ENCODE peak calls at places on chromosomes 3 and 15, in six cellular contexts. L is endothelial cell of umbilical vein, G is GM12878, R is GM12892, N is esophagus muscularis mucosa, O is GM23338. I is an unnamed sample.
A peak's percentile ranks its signal among the peaks of the same experiment; 100 is the strongest.

GRCh38 chr3:194443911-194444310 is 42.9 kb downstream of the ATP13A3 start:
- DNase-seq in G (no peak), O (no peak), N (no peak), R (no peak), L (no peak), I (no peak)

GRCh38 chr15:89818287-89818686 is 3.6 kb upstream of the ANPEP start:
- DNase-seq in R (no peak), N (no peak), L (peak; percentile 55), O (no peak), G (no peak), I (no peak)

GRCh38 chr3:123027292-123028232 is at the start of gene SEMA5B:
- DNase-seq in G (no peak), L (peak; percentile 28), R (peak; percentile 51), O (peak; percentile 92), N (no peak), I (peak; percentile 54)

GRCh38 chr3:179158336-179159039 is 10.3 kb downstream of the PIK3CA start:
- DNase-seq in O (no peak), R (no peak), L (no peak), G (no peak), N (no peak), I (no peak)

GRCh38 chr3:42493798-42494151 is 8.7 kb upstream of the VIPR1 start:
- DNase-seq in L (no peak), N (no peak), G (no peak), R (no peak), O (no peak), I (no peak)

GRCh38 chr3:52897130-52898109 is at the start of gene STIMATE:
- DNase-seq in R (peak; percentile 96), O (peak; percentile 95), L (peak; percentile 84), N (no peak), G (no peak), I (peak; percentile 95)

GRCh38 chr15:80779658-80780415 is 667 bp downstream of the CEMIP start:
- DNase-seq in R (no peak), L (peak; percentile 19), O (peak; percentile 63), N (no peak), G (no peak), I (no peak)

GRCh38 chr15:95994418-95994817 is 336.1 kb upstream of the NR2F2 start:
- DNase-seq in R (no peak), O (no peak), L (no peak), N (no peak), G (no peak), I (no peak)

GRCh38 chr15:67241132-67241855 is 13.2 kb downstream of the AAGAB start:
- DNase-seq in G (peak; percentile 80), N (no peak), L (no peak), R (peak; percentile 41), O (peak; percentile 8), I (peak; percentile 47)

GRCh38 chr3:29335438-29335837 is 54.6 kb downstream of the RBMS3 start:
- DNase-seq in N (no peak), O (peak; percentile 45), R (no peak), L (peak; percentile 92), G (no peak), I (no peak)

GRCh38 chr3:34213481-34213880 is 415.1 kb downstream of the PDCD6IP start:
- DNase-seq in R (no peak), L (peak; percentile 11), G (no peak), O (peak; percentile 5), N (no peak), I (no peak)

GRCh38 chr15:73691398-73691797 is 7.2 kb downstream of the CD276 start:
- DNase-seq in L (peak; percentile 25), N (no peak), G (no peak), R (no peak), O (peak; percentile 84), I (no peak)

GRCh38 chr3:64257096-64257755 is 32.0 kb upstream of the PRICKLE2 start:
- DNase-seq in R (no peak), O (no peak), L (no peak), N (no peak), G (no peak), I (no peak)

GRCh38 chr15:51776952-51777574 is 25.7 kb downstream of the TMOD2 start:
- DNase-seq in L (peak; percentile 80), G (peak; percentile 43), R (peak; percentile 30), O (peak; percentile 87), N (peak; percentile 95), I (peak; percentile 34)

GRCh38 chr15:77774350-77774749 is 141.6 kb upstream of the LINGO1 start:
- DNase-seq in R (no peak), L (no peak), G (no peak), O (no peak), N (no peak), I (no peak)
- TF ChIP-seq POLR2AphosphoS5 in R (no peak), L (no peak), G (no peak), O (no peak), N (no peak), I (no peak)

DNA sequence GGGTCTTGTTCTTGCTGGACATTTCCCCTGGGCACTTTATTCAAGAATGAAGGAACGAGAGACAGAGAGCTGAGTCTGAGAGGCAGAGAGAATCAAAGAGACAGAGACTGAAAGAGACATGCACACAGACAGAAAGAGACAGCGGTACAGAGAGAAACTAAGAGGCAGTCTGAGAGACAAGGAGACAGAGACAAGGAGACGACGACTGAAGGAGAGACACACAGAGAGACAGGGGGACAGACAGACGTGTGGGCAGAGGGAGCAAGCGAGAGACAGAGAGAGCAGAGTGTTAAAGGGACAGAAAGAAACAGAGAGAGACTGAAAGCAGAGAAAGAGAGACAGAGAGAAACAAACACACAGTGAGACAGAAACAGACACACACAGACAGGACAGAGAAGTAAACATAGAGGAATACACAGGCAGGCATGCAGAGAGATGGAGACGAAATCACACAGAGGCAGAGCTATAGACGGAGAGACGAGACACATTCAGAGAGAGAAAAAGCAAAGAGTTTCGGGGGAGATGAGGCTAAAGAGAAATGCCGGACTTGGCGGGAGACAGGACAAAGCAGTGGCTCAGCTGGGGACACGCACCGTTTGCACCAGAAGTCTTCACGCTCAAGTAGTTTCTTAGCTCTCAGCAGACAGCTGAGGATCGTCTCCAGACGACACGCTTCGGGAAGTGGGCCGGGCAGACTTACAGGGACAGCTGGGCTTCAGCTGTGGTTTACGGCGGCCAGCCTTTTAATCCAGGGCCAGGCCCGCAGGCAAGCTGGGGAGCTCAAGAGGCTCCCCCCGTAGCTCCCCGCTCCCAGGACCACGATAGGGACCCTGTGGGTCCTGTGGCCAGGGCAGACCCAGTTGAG is 56.0 kb upstream of the DLG1 start:
- DNase-seq in O (no peak), L (no peak), G (peak; percentile 11), R (peak; percentile 32), N (no peak), I (no peak)
- TF ChIP-seq POLR2AphosphoS5 in O (no peak), L (no peak), G (no peak), R (no peak), N (peak; percentile 32), I (no peak)

GRCh38 chr3:129185774-129186173 is 2.1 kb upstream of the CNBP start:
- DNase-seq in G (no peak), R (no peak), N (no peak), L (no peak), O (no peak), I (no peak)

GRCh38 chr3:129184396-129184656 is 630 bp upstream of the CNBP start:
- DNase-seq in G (no peak), N (no peak), R (peak; percentile 23), L (no peak), O (peak; percentile 34), I (no peak)

GRCh38 chr3:129181834-129182233 is 1.9 kb downstream of the CNBP start:
- DNase-seq in G (no peak), O (peak; percentile 33), N (no peak), L (no peak), R (no peak), I (no peak)

GRCh38 chr3:129182390-129183180 is 1.1 kb downstream of the CNBP start:
- DNase-seq in N (no peak), G (no peak), L (peak; percentile 52), R (no peak), O (peak; percentile 63), I (no peak)

GRCh38 chr3:129183569-129184395 is at the start of gene CNBP:
- DNase-seq in R (peak; percentile 95), O (peak; percentile 95), G (peak; percentile 65), L (peak; percentile 95), N (peak; percentile 97), I (peak; percentile 93)
- TF ChIP-seq POLR2AphosphoS5 in R (peak; percentile 91), O (peak; percentile 94), G (peak; percentile 96), L (peak; percentile 98), N (peak; percentile 99), I (peak; percentile 93)

DNA sequence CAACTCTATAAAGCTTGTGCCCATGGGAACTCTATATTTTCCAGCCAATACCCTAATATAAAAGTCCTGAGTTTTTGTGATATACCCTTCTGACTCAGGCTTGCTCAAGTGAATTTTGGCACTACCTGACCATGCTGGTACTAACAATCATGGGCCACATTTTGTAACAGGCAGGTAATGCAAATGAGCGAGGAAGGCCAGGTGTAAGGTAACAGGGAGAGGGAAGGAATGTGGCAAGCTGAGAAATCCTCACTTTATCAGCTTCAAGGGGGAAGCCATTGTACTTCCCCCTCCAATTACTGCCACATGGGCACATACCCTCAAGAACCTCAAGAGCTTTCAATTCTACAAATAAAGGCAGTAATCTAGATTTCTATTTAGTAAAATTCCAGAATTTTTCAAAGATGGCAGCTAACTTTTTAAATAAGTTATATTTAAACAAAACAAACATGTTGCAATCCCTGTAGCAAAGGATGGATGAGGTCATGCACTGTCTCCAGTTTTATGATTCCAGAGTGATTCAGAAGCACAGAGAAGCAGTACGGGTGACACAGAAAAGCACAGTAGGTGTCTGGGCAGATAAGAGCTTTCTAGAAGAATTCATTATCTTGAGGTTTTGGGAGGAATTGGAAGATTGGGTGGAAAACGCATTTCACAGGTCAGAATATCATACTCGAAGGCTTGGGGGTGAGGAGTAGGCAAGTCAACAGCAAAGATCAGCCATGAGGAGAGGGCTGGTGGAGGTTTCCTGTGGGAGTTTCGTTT is 87.6 kb downstream of the FOXP1 start:
- DNase-seq in G (no peak), O (peak; percentile 75), L (no peak), R (no peak), N (no peak), I (no peak)
- TF ChIP-seq POLR2AphosphoS5 in G (no peak), O (no peak), L (no peak), R (no peak), N (no peak), I (no peak)

GRCh38 chr15:93929375-93930094 is 301.8 kb upstream of the MCTP2 start:
- DNase-seq in G (no peak), L (no peak), R (no peak), O (peak; percentile 14), N (no peak), I (no peak)
- TF ChIP-seq POLR2AphosphoS5 in G (no peak), L (no peak), R (no peak), O (no peak), N (peak; percentile 19), I (no peak)